ENCODE peak calls at places on chromosome 17, in five cellular contexts. Q is choroid plexus epithelial cell, O is epithelial cell of esophagus, M is colonic mucosa, N is HAP-1. S is an unnamed sample.

GRCh38 chr17:8685396-8685795 is 54.9 kb upstream of the MYH10 start:
- DNase-seq in M (no peak), O (no peak), N (no peak), Q (no peak), S (no peak)

GRCh38 chr17:38451840-38452529 is 23.7 kb downstream of the ARHGAP23 start:
- DNase-seq in Q (peak; percentile 82), M (no peak), N (no peak), O (peak; percentile 78), S (no peak)

GRCh38 chr17:19306160-19307111 is 56.1 kb downstream of the B9D1 start:
- DNase-seq in O (no peak), M (no peak), N (no peak), Q (no peak), S (peak; percentile 77)

GRCh38 chr17:36980281-36980761 is 31.6 kb downstream of the AATF start:
- DNase-seq in N (no peak), M (no peak), Q (peak; percentile 48), O (peak; percentile 26), S (no peak)

GRCh38 chr17:49779730-49780220 is 8.7 kb upstream of the KAT7 start:
- DNase-seq in O (peak; percentile 75), Q (peak; percentile 82), N (no peak), M (peak; percentile 29), S (peak; percentile 53)

GRCh38 chr17:41340496-41340895 is 10.1 kb downstream of the KRT33A start:
- DNase-seq in N (no peak), Q (no peak), M (no peak), O (no peak), S (no peak)

GRCh38 chr17:29149431-29150064 is 30.6 kb downstream of the MYO18A start:
- DNase-seq in M (peak; percentile 48), O (peak; percentile 85), N (no peak), Q (no peak), S (no peak)

GRCh38 chr17:8243827-8244226 is 4.0 kb downstream of the CTC1 start:
- DNase-seq in Q (no peak), N (no peak), M (no peak), O (no peak), S (no peak)

GRCh38 chr17:39139137-39139516 is 12.3 kb downstream of the PLXDC1 start:
- DNase-seq in N (no peak), Q (peak; percentile 64), O (peak; percentile 67), M (no peak), S (no peak)

GRCh38 chr17:9907131-9907530 is 2.1 kb upstream of the RCVRN start:
- DNase-seq in N (no peak), O (no peak), M (no peak), Q (no peak), S (no peak)

GRCh38 chr17:56478836-56479447 is 114.6 kb upstream of the NOG start:
- DNase-seq in N (peak; percentile 14), O (peak; percentile 38), M (peak; percentile 20), Q (peak; percentile 41), S (peak; percentile 19)

GRCh38 chr17:69757794-69758430 is 317.1 kb upstream of the KCNJ16 start:
- DNase-seq in Q (peak; percentile 94), M (no peak), O (peak; percentile 92), N (no peak), S (no peak)

GRCh38 chr17:75740215-75740614 is 19.0 kb downstream of the ITGB4 start:
- DNase-seq in M (no peak), N (no peak), Q (no peak), O (no peak), S (no peak)

GRCh38 chr17:34236341-34236892 is 18.7 kb upstream of the CCL2 start:
- DNase-seq in O (no peak), N (no peak), M (no peak), Q (no peak), S (no peak)

GRCh38 chr17:50684612-50685333 is 22.9 kb downstream of the ANKRD40 start:
- DNase-seq in O (peak; percentile 30), N (no peak), Q (no peak), M (peak; percentile 91), S (no peak)

GRCh38 chr17:53058031-53058430 is 764.7 kb upstream of the KIF2B start:
- DNase-seq in Q (peak; percentile 1), O (peak; percentile 19), N (no peak), M (no peak), S (no peak)

GRCh38 chr17:8935194-8935593 is 30.3 kb downstream of the PIK3R5 start:
- DNase-seq in Q (no peak), M (no peak), O (peak; percentile 77), N (no peak), S (no peak)

GRCh38 chr17:76008208-76008607 is 7.6 kb downstream of the CDK3 start:
- DNase-seq in M (no peak), Q (no peak), N (no peak), O (no peak), S (no peak)

GRCh38 chr17:78818932-78819331 is 21.7 kb downstream of the USP36 start:
- DNase-seq in M (no peak), O (no peak), Q (no peak), N (no peak), S (no peak)

GRCh38 chr17:73591278-73592078 is 52.8 kb downstream of the SDK2 start:
- DNase-seq in M (no peak), Q (no peak), O (no peak), N (no peak), S (no peak)

GRCh38 chr17:63633742-63634141 is 11.5 kb downstream of the MAP3K3 start:
- DNase-seq in Q (no peak), M (no peak), O (no peak), N (no peak), S (no peak)

GRCh38 chr17:70886648-70887047 is 717.3 kb downstream of the KCNJ2 start:
- DNase-seq in O (no peak), M (no peak), N (no peak), Q (no peak), S (no peak)

GRCh38 chr17:48631693-48632578 is 5.8 kb upstream of the HOXB9 start:
- DNase-seq in N (no peak), Q (no peak), O (no peak), M (peak; percentile 64), S (no peak)

GRCh38 chr17:74868908-74869255 is 3.9 kb downstream of the FDXR start:
- DNase-seq in Q (no peak), N (no peak), O (no peak), M (no peak), S (no peak)

GRCh38 chr17:50209472-50210248 is 8.2 kb upstream of the COL1A1 start:
- DNase-seq in Q (peak; percentile 98), N (no peak), O (no peak), M (peak; percentile 77), S (peak; percentile 84)

GRCh38 chr17:60832206-60832605 is 154.6 kb downstream of the BCAS3 start:
- DNase-seq in O (no peak), Q (peak; percentile 12), M (no peak), N (peak; percentile 12), S (no peak)

GRCh38 chr17:13272296-13272695 is 254.5 kb upstream of the ELAC2 start:
- DNase-seq in M (no peak), Q (no peak), N (no peak), O (no peak), S (no peak)

GRCh38 chr17:41885733-41886132 is 20.5 kb upstream of the KLHL11 start:
- DNase-seq in Q (peak; percentile 27), M (no peak), N (no peak), O (no peak), S (no peak)

GRCh38 chr17:3986270-3986938 is 22.2 kb upstream of the ATP2A3 start:
- DNase-seq in Q (peak; percentile 9), M (no peak), O (peak; percentile 58), N (no peak), S (no peak)

GRCh38 chr17:49996495-49997255 is 1.7 kb upstream of the DLX3 start:
- DNase-seq in Q (peak; percentile 34), N (peak; percentile 36), M (peak; percentile 45), O (no peak), S (peak; percentile 60)

GRCh38 chr17:29590979-29591736 is 1.7 kb upstream of the GIT1 start:
- DNase-seq in M (no peak), N (peak; percentile 65), O (peak; percentile 61), Q (peak; percentile 47), S (peak; percentile 74)

GRCh38 chr17:46811978-46812583 is 6.4 kb downstream of the WNT3 start:
- DNase-seq in N (no peak), M (no peak), Q (no peak), O (peak; percentile 50), S (no peak)

GRCh38 chr17:65518256-65518655 is 43.2 kb downstream of the AXIN2 start:
- DNase-seq in M (no peak), Q (peak; percentile 23), O (no peak), N (no peak), S (no peak)

GRCh38 chr17:36534881-36535668 is at the start of gene PIGW:
- DNase-seq in O (peak; percentile 98), M (peak; percentile 92), N (peak; percentile 92), Q (peak; percentile 90), S (peak; percentile 89)

GRCh38 chr17:21297026-21297520 is 12.6 kb downstream of the MAP2K3 start:
- DNase-seq in O (no peak), Q (no peak), M (no peak), N (no peak), S (no peak)

S was measured in testis.